ENCODE peak calls at places on chromosomes 4 and X, in eight cellular contexts. Z, I, C, U, L, M, R and A are unnamed samples.

GRCh38 chr4:3864736-3865721 is 98.8 kb downstream of the ADRA2C start:
- DNase-seq in M (no peak), C (no peak), U (no peak), Z (no peak), I (no peak), L (no peak), R (no peak), A (no peak)

GRCh38 chr4:34091451-34091850 is 2152.9 kb downstream of the ARAP2 start:
- DNase-seq in C (no peak), Z (peak; percentile 1), I (no peak), R (no peak), M (no peak), L (no peak), U (no peak), A (no peak)

GRCh38 chr4:28369504-28369903 is 1508.9 kb downstream of the STIM2 start:
- DNase-seq in M (no peak), Z (no peak), U (no peak), I (peak; percentile 9), C (no peak), R (no peak), L (no peak), A (no peak)

GRCh38 chrX:24515447-24515846 is 50.4 kb downstream of the PDK3 start:
- DNase-seq in U (no peak), L (no peak), I (peak; percentile 28), M (no peak), Z (peak; percentile 5), C (no peak), R (no peak), A (no peak)

GRCh38 chr4:82371398-82371972 is 2.3 kb downstream of the HNRNPD start:
- DNase-seq in U (no peak), C (no peak), R (no peak), Z (no peak), M (no peak), L (no peak), I (peak; percentile 47), A (no peak)

GRCh38 chr4:159191989-159192388 is 89.1 kb downstream of the RAPGEF2 start:
- DNase-seq in C (no peak), L (no peak), M (peak; percentile 27), R (peak; percentile 45), I (peak; percentile 61), Z (peak; percentile 68), U (no peak), A (peak; percentile 33)

GRCh38 chrX:126551306-126551705 is 1.3 kb downstream of the DCAF12L1 start:
- DNase-seq in U (no peak), I (no peak), L (no peak), R (no peak), C (no peak), Z (no peak), M (no peak), A (no peak)

GRCh38 chr4:183366436-183366835 is 44.2 kb upstream of the CLDN24 start:
- DNase-seq in C (no peak), U (no peak), Z (no peak), R (no peak), M (no peak), L (no peak), I (no peak), A (no peak)

GRCh38 chrX:40173662-40174593 is 76.2 kb upstream of the BCOR start:
- DNase-seq in Z (no peak), L (no peak), U (no peak), R (no peak), C (no peak), I (no peak), M (no peak), A (no peak)
- H3K4me3 ChIP-seq in Z (no peak overlapping the region), L (no peak overlapping the region), U (no peak overlapping the region), R (no peak overlapping the region), C (no peak overlapping the region), I (peak overlapping the region; percentile 66), M (peak overlapping the region; percentile 12), A (peak overlapping the region; percentile 64)

GRCh38 chr4:158090323-158090722 is 82.5 kb downstream of the GASK1B start:
- DNase-seq in C (no peak), I (peak; percentile 60), M (no peak), R (no peak), Z (no peak), U (no peak), L (no peak), A (no peak)
- H3K4me3 ChIP-seq in C (no peak overlapping the region), I (peak overlapping the region; percentile 64), M (no peak overlapping the region), R (no peak overlapping the region), Z (no peak overlapping the region), U (no peak overlapping the region), L (no peak overlapping the region), A (no peak overlapping the region)

DNA sequence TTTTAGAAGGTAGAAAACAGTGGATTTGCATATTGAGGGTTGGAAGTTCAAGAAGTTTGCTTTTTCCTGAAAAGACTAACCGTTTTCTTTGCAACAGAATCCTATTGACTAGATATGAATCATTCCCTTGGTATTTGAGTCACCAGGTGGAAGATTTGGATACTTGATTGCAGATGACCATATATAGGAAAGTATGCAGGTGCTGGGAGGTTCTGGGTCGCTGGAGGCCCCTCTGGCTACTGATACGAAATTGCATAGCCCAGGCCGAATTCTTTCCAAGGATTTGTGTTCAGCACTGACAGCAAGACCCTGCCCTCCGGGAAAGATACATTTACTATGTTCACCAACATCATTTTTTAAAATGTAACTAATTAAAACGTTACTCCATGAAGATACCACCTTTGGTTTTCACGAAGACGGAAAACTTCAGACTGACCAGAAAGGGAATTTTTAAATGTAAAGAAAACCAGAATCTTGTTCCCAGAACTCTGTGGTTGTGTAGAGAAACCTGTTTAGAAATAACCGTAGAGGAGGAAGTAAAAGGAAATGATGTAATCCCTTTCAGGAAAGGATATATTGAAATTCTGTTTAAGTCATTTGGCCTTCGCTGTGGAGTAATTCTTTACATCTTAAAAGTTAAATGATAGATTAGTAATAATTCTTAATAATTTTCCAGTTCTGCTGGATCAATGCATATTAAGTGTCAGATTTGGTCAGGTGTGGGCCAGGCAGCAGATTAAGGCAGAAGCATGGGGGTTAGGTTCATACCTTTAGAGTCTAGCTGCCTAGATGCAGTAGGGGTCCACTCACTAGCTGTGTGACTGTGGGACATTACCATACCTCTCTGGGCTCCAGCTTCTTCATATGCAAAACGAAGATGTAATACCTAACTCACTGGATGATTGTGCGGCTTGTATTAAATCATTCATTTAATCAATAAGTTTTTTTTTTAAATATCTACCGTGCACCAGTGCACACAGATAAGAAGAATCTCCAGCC is 1.1 kb downstream of the ANXA3 start:
- DNase-seq in R (no peak), C (no peak), Z (no peak), U (no peak), I (no peak), L (no peak), M (peak; percentile 50), A (peak; percentile 84)
- H3K4me3 ChIP-seq in R (no peak overlapping the region), C (no peak overlapping the region), Z (no peak overlapping the region), U (no peak overlapping the region), I (no peak overlapping the region), L (no peak overlapping the region), M (peak overlapping the region; percentile 68), A (peak overlapping the region; percentile 64)

GRCh38 chr4:176814770-176815169 is 22.0 kb upstream of the VEGFC start:
- DNase-seq in U (peak; percentile 71), I (peak; percentile 34), L (no peak), M (no peak), Z (peak; percentile 78), R (peak; percentile 67), C (no peak), A (no peak)
- H3K4me3 ChIP-seq in U (no peak overlapping the region), I (no peak overlapping the region), L (no peak overlapping the region), M (no peak overlapping the region), Z (no peak overlapping the region), R (no peak overlapping the region), C (no peak overlapping the region), A (no peak overlapping the region)